ENCODE peak calls at places on chromosomes 12 and 14, in five cellular contexts. Q is choroid plexus epithelial cell, L is endothelial cell, M is cardiac muscle cell, F is A549. G is an unnamed sample.

GRCh38 chr12:65278576-65279386 is at the start of gene MSRB3:
- DNase-seq in Q (peak; percentile 72), L (peak; percentile 73), M (peak; percentile 93), F (peak; percentile 81), G (peak; percentile 66)

GRCh38 chr12:54431911-54432814 is 13.1 kb upstream of the ITGA5 start:
- DNase-seq in Q (no peak), L (peak; percentile 57), M (peak; percentile 59), F (no peak), G (peak; percentile 97)

GRCh38 chr12:19411234-19412221 is 27.8 kb upstream of the AEBP2 start:
- DNase-seq in Q (no peak), L (no peak), M (no peak), F (no peak), G (peak; percentile 21)

GRCh38 chr14:24629521-24629920 is 4.5 kb downstream of the GZMB start:
- DNase-seq in Q (no peak), L (no peak), M (no peak), F (no peak), G (no peak)

GRCh38 chr12:2250797-2251196 is 198.0 kb downstream of the CACNA1C start:
- DNase-seq in Q (no peak), L (no peak), M (no peak), F (no peak), G (no peak)

GRCh38 chr14:35818346-35819115 is 7.6 kb upstream of the BRMS1L start:
- DNase-seq in Q (peak; percentile 73), L (peak; percentile 40), M (peak; percentile 50), F (peak; percentile 57), G (peak; percentile 54)

GRCh38 chr12:94148841-94149780 is 734 bp downstream of the PLXNC1 start:
- DNase-seq in Q (peak; percentile 60), L (peak; percentile 58), M (peak; percentile 64), F (peak; percentile 34), G (no peak)

GRCh38 chr12:62898568-62898967 is 36.4 kb downstream of the PPM1H start:
- DNase-seq in Q (peak; percentile 31), L (no peak), M (no peak), F (no peak), G (peak; percentile 6)

GRCh38 chr12:80821513-80822000 is 104.8 kb downstream of the MYF5 start:
- DNase-seq in Q (no peak), L (no peak), M (peak; percentile 20), F (no peak), G (no peak)

DNA sequence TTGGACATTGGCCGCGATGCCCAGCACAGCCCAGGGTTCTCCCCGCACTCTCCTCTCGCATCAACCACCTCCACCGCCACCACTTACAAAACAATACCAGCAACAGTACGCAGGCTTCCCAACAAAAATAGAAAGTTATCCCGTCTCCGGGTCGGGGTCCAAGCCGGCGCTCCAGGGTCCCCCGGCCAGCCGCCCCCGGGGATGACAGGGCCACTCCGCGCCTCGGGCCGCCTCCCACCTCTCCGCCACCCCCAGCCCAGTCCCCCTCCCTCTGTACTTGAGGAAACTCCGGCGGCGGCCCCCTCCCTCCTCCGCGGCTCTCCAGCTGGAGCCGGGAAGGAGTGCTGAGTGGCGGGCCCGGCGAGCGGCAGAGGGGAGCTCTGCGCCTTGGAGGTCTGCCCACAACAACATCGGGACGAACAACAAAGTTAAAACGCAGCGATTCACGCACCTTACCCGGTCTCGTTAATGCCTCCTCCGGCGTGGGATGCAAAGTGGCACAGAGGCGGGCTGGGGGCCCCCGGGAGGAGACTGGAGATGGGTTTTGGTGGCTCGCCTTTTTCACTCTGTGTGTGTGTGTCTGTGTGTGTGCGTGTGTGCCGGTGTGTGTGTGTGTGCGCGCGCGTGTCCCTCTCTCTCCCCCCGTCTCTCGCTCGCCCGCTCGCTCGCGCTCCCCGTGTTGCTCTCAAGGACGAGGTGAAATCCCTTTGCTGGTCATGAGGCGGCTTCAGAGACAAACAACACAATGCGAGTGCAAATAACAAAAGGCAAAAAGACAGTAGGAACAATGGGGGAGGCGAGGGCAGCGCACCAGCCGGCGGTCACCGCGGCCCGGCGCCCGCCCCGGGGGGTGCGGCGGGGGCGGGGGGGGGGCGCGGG is 386.8 kb downstream of the BCAT1 start:
- DNase-seq in Q (peak; percentile 81), L (peak; percentile 67), M (peak; percentile 82), F (peak; percentile 17), G (peak; percentile 31)
- TF ChIP-seq CTCF in Q (no peak), L (no peak), M (no peak), F (no peak), G (no peak)

DNA sequence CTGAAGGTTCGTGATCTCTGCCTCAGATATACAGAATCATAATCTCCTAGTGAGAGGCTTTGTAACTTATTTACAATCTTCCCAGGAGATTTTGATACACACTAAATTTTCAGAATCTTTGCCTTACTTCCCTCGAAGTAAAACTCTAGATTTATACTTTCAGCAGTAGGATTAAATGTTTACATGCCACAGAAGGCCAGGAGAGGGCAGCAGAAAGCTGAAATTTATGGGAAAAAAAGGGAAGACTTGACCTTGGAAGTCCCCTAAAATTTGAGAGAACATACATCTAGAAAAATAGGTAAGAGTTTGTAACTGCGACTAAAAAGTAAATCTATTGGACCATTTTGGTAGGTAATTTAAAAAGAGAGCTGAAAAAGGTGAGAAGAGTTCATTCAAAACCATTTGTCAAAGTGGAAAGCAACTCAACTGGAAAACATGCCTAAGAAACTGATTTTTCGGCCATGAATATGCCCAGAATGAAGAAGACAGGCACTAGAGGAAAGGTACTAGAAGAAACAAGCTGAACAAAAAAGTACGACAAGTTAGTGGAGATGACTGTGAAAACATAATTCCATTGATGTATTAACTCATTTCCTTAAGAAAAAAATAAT is 242.0 kb upstream of the MDGA2 start:
- DNase-seq in Q (peak; percentile 17), L (peak; percentile 53), M (peak; percentile 46), F (no peak), G (peak; percentile 43)
- TF ChIP-seq CTCF in Q (peak; percentile 53), L (peak; percentile 84), M (peak; percentile 43), F (peak; percentile 29), G (peak; percentile 70)

DNA sequence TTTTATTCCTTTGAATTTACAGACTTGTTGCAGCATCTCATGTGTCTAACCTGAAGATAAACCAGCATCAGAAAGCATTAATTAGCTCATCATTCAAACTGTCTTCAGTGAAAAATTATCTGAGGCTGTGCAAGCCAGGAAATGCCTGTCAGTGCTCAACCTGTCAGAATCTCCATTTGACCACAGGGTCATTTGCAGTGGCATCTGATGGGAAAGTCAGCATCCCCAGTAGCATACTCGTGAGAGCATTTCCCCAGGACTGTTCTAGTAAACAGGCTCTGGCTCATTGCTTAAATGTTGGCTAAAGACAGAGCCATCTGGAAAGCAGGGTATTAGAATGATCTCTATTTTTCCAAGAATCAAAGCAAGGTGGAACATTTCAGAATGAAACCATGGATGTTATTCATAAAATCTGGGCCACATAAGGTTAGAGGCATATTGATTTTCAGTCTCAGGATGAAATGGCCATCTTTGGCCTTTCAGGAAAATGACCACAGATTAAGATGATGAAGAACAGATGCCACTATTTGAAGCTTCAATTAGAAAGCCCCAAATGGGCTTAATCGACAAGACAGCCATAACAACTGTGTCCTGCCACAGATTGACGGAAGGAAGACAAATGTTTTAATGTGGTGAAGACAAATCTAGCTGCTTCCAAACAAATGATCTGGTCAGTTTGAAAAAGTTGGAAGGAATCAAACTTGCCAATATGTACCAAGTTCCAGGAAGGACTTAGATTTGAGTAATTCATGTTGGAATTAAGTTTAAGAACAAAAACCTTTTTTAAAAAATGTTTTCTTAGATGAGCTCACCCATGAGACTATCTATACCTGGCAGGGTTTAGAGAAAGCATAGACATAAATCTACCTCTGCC is 94.1 kb upstream of the FAR2 start:
- DNase-seq in Q (peak; percentile 49), L (no peak), M (peak; percentile 3), F (no peak), G (no peak)
- TF ChIP-seq CTCF in Q (no peak), L (no peak), M (no peak), F (no peak), G (no peak)

DNA sequence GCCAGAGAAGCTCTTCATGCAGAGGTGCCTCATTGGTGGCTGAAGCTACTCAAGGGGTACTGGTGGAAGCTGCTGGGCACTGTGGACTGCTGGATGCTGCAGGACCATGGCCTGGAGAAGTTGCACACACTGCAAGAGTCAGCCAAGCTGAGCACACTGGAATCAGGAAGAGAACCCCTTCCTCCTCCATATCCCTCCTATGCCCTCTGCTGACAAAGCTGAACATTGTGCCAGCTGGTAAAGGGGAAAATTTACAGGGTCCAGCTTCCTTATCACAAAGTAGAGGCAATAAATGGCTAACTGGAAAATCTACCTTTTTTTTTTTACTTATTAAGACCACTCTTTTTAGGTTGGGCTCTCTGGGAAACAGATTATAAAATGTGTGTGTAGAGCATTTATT is 6.5 kb downstream of the CCDC175 start:
- DNase-seq in Q (peak; percentile 40), L (no peak), M (no peak), F (no peak), G (peak; percentile 14)
- TF ChIP-seq CTCF in Q (peak; percentile 56), L (no peak), M (peak; percentile 10), F (peak; percentile 11), G (no peak)

GRCh38 chr12:55899035-55899434 is 28.7 kb downstream of the PYM1 start:
- DNase-seq in Q (peak; percentile 75), L (no peak), M (no peak), F (no peak), G (no peak)
- TF ChIP-seq CTCF in Q (no peak), L (no peak), M (no peak), F (no peak), G (no peak)

GRCh38 chr12:111692575-111693210 is 6.8 kb downstream of the ACAD10 start:
- DNase-seq in Q (peak; percentile 48), L (peak; percentile 28), M (no peak), F (peak; percentile 68), G (peak; percentile 12)
- TF ChIP-seq CTCF in Q (peak; percentile 60), L (peak; percentile 26), M (peak; percentile 24), F (peak; percentile 38), G (peak; percentile 13)

GRCh38 chr14:68979021-68979721 is at the start of gene ACTN1:
- DNase-seq in Q (peak; percentile 98), L (peak; percentile 77), M (peak; percentile 97), F (peak; percentile 97), G (peak; percentile 98)
- TF ChIP-seq CTCF in Q (no peak), L (no peak), M (no peak), F (no peak), G (no peak)

GRCh38 chr14:102590667-102591099 is 1.8 kb upstream of the RCOR1 start:
- DNase-seq in Q (peak; percentile 54), L (peak; percentile 63), M (peak; percentile 61), F (peak; percentile 72), G (peak; percentile 64)
- TF ChIP-seq CTCF in Q (peak; percentile 60), L (peak; percentile 33), M (peak; percentile 65), F (peak; percentile 60), G (peak; percentile 44)

DNA sequence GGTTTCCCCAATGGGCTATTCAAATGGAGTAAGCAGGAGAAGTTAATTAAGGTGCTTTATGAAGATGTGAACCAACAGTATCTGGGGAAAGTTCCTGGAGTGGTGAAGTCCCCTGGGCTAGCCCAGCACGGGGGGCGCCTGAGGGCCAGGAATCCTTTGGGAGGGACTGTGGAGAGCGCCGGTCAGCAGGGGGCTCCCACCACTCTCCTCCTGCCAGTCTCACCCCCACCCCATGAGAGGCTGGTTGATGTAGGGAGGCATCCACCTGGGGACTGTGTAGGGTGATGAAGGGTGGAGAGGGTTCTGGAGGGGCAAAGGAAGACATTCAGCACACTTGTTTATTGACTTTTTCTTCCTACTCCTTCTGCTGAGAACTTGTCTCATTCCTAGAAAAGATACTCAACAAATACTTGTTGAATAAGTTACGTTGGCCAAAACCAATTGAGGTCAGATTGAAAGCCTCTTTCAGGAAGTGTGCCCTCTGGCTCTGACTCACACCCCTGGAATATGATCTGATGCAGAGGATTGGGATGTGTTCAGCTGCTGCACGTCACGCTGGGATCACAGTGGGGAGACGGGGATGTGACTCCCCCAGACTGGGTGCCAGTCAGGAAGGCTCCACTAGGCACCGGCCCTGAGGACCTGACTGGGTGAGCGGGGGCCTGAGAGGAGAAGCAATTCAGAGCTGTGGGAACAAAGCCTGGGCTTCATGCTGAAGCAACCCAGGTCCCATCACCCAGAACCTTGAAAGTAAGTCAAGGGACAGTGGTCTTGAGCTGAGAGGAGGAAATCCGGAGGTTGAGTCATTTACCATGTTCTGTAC is 4.2 kb downstream of the CEBPE start:
- DNase-seq in Q (peak; percentile 93), L (no peak), M (no peak), F (peak; percentile 79), G (peak; percentile 87)
- TF ChIP-seq CTCF in Q (no peak), L (no peak), M (peak; percentile 12), F (no peak), G (no peak)

GRCh38 chr14:85415015-85415712 is 114.8 kb upstream of the FLRT2 start:
- DNase-seq in Q (peak; percentile 99), L (no peak), M (no peak), F (peak; percentile 85), G (peak; percentile 99)
- TF ChIP-seq CTCF in Q (peak; percentile 78), L (no peak), M (peak; percentile 63), F (peak; percentile 66), G (peak; percentile 46)

G was measured in MCF 10A.